ENCODE peak calls at places on chromosomes 3 and 15, in seven cellular contexts. C is EL, D is NCI-H1092 treated with DMSO at 0.1 percent for 48 hours, R is NCI-H1694 treated with DMSO at 0.1 percent for 48 hours, Y is activated T-cell treated with anti-CD3 and anti-CD28 coated beads for 1 hour, Z is heart right ventricle, K is ELF-1. F is an unnamed sample.

GRCh38 chr15:68829068-68829467 is 8.4 kb upstream of the ANP32A start:
- DNase-seq in C (no peak), D (no peak), R (no peak), Y (no peak), Z (no peak), K (peak; percentile 27), F (no peak)

GRCh38 chr3:7144696-7145308 is 283.9 kb downstream of the GRM7 start:
- DNase-seq in C (no peak), D (no peak), R (no peak), Y (no peak), Z (no peak), K (peak; percentile 16), F (no peak)

GRCh38 chr15:90362936-90363212 is 10.8 kb downstream of the ZNF774 start:
- DNase-seq in C (peak; percentile 81), D (no peak), R (no peak), Y (no peak), Z (no peak), K (no peak), F (no peak)

GRCh38 chr3:81726132-81726531 is 35.3 kb downstream of the GBE1 start:
- DNase-seq in C (peak; percentile 68), D (no peak), R (no peak), Y (no peak), Z (no peak), K (no peak), F (no peak)

GRCh38 chr15:70853855-70854668 is at the start of gene LARP6:
- DNase-seq in C (peak; percentile 69), D (peak; percentile 22), R (peak; percentile 7), Y (no peak), Z (peak; percentile 78), K (peak; percentile 42), F (peak; percentile 39)

GRCh38 chr3:40524222-40524570 is 564 bp upstream of the ZNF621 start:
- DNase-seq in C (no peak), D (no peak), R (no peak), Y (no peak), Z (no peak), K (no peak), F (no peak)

GRCh38 chr15:50148362-50148963 is 29.4 kb upstream of the ATP8B4 start:
- DNase-seq in C (peak; percentile 68), D (peak; percentile 4), R (no peak), Y (no peak), Z (no peak), K (peak; percentile 67), F (no peak)

GRCh38 chr15:67178569-67179210 is 75.8 kb downstream of the AAGAB start:
- DNase-seq in C (peak; percentile 98), D (no peak), R (no peak), Y (no peak), Z (no peak), K (peak; percentile 83), F (no peak)

GRCh38 chr3:177820683-177821316 is 623.5 kb upstream of the TBL1XR1 start:
- DNase-seq in C (no peak), D (no peak), R (no peak), Y (no peak), Z (no peak), K (no peak), F (no peak)

GRCh38 chr15:65954289-65954741 is 85.0 kb downstream of the RAB11A start:
- DNase-seq in C (peak; percentile 37), D (no peak), R (no peak), Y (no peak), Z (no peak), K (peak; percentile 96), F (no peak)

GRCh38 chr3:196219970-196220311 is 3.6 kb downstream of the SLC51A start:
- DNase-seq in C (no peak), D (no peak), R (no peak), Y (no peak), Z (no peak), K (peak; percentile 79), F (no peak)

GRCh38 chr15:64894395-64895056 is 17.2 kb upstream of the ANKDD1A start:
- DNase-seq in C (no peak), D (no peak), R (no peak), Y (peak; percentile 70), Z (peak; percentile 36), K (no peak), F (peak; percentile 59)

GRCh38 chr15:61935493-61935892 is 124.8 kb downstream of the VPS13C start:
- DNase-seq in C (no peak), D (no peak), R (no peak), Y (no peak), Z (no peak), K (no peak), F (no peak)

GRCh38 chr3:53102601-53103147 is 27.6 kb downstream of the RFT1 start:
- DNase-seq in C (no peak), D (no peak), R (no peak), Y (no peak), Z (no peak), K (no peak), F (peak; percentile 30)

F was measured in GM12891.